ENCODE peak calls at places on chromosomes 5 and 9, in six cellular contexts. One of them, this sample, is unnamed.

GRCh38 chr5:157915638-157916037 is 56.7 kb upstream of the CLINT1 start:
- DNase-seq in PC-3: peak
- DNase-seq in CD4-positive, alpha-beta T cell: no peak
- DNase-seq in CD8-positive, alpha-beta T cell: no peak
- DNase-seq in H9: no peak
- DNase-seq in tibial artery: peak
- DNase-seq in this sample: no peak

GRCh38 chr5:84119252-84119651 is 265.4 kb downstream of the EDIL3 start:
- DNase-seq in CD4-positive, alpha-beta T cell: no peak
- DNase-seq in H9: no peak
- DNase-seq in tibial artery: no peak
- DNase-seq in PC-3: peak
- DNase-seq in CD8-positive, alpha-beta T cell: no peak
- DNase-seq in this sample: no peak

GRCh38 chr9:33264473-33265177 is at the start of the genes BAG1 and CHMP5:
- DNase-seq in CD4-positive, alpha-beta T cell: peak
- DNase-seq in CD8-positive, alpha-beta T cell: peak
- DNase-seq in PC-3: peak
- DNase-seq in tibial artery: peak
- DNase-seq in H9: peak
- DNase-seq in this sample: peak

GRCh38 chr9:133429641-133430161 is 7.5 kb downstream of the ADAMTS13 start:
- DNase-seq in tibial artery: no peak
- DNase-seq in CD4-positive, alpha-beta T cell: no peak
- DNase-seq in CD8-positive, alpha-beta T cell: no peak
- DNase-seq in H9: peak
- DNase-seq in PC-3: no peak
- DNase-seq in this sample: no peak

GRCh38 chr9:35646583-35647265 is 4.0 kb downstream of the SIT1 start:
- DNase-seq in tibial artery: peak
- DNase-seq in CD4-positive, alpha-beta T cell: peak
- DNase-seq in CD8-positive, alpha-beta T cell: peak
- DNase-seq in PC-3: peak
- DNase-seq in H9: peak
- DNase-seq in this sample: peak

GRCh38 chr5:124856726-124857125 is 110.3 kb upstream of the ZNF608 start:
- DNase-seq in PC-3: no peak
- DNase-seq in tibial artery: no peak
- DNase-seq in CD4-positive, alpha-beta T cell: no peak
- DNase-seq in H9: no peak
- DNase-seq in CD8-positive, alpha-beta T cell: no peak
- DNase-seq in this sample: no peak

GRCh38 chr5:131475416-131476045 is 159.5 kb downstream of the RAPGEF6 start:
- DNase-seq in tibial artery: no peak
- DNase-seq in CD8-positive, alpha-beta T cell: no peak
- DNase-seq in CD4-positive, alpha-beta T cell: no peak
- DNase-seq in PC-3: no peak
- DNase-seq in H9: no peak
- DNase-seq in this sample: no peak

GRCh38 chr5:174425271-174425963 is 299.0 kb upstream of the MSX2 start:
- DNase-seq in CD8-positive, alpha-beta T cell: no peak
- DNase-seq in tibial artery: no peak
- DNase-seq in H9: no peak
- DNase-seq in PC-3: no peak
- DNase-seq in CD4-positive, alpha-beta T cell: no peak
- DNase-seq in this sample: no peak

GRCh38 chr5:13478831-13479465 is 465.5 kb downstream of the DNAH5 start:
- DNase-seq in PC-3: peak
- DNase-seq in CD8-positive, alpha-beta T cell: no peak
- DNase-seq in tibial artery: no peak
- DNase-seq in H9: peak
- DNase-seq in CD4-positive, alpha-beta T cell: no peak
- DNase-seq in this sample: no peak

GRCh38 chr5:97979740-97980139 is 793.7 kb upstream of the RGMB start:
- DNase-seq in tibial artery: no peak
- DNase-seq in PC-3: no peak
- DNase-seq in H9: no peak
- DNase-seq in CD8-positive, alpha-beta T cell: no peak
- DNase-seq in CD4-positive, alpha-beta T cell: no peak
- DNase-seq in this sample: no peak

GRCh38 chr5:28165116-28165515 is 1126.7 kb upstream of the CDH9 start:
- DNase-seq in PC-3: peak
- DNase-seq in tibial artery: no peak
- DNase-seq in CD8-positive, alpha-beta T cell: no peak
- DNase-seq in H9: no peak
- DNase-seq in CD4-positive, alpha-beta T cell: no peak
- DNase-seq in this sample: no peak

GRCh38 chr9:684950-685340 is 156.6 kb upstream of the DMRT1 start:
- DNase-seq in tibial artery: no peak
- DNase-seq in PC-3: peak
- DNase-seq in CD8-positive, alpha-beta T cell: no peak
- DNase-seq in H9: no peak
- DNase-seq in CD4-positive, alpha-beta T cell: no peak
- DNase-seq in this sample: no peak

GRCh38 chr9:126788631-126789349 is 16.1 kb upstream of the ZBTB43 start:
- DNase-seq in PC-3: peak
- DNase-seq in H9: no peak
- DNase-seq in CD4-positive, alpha-beta T cell: no peak
- DNase-seq in tibial artery: no peak
- DNase-seq in CD8-positive, alpha-beta T cell: no peak
- DNase-seq in this sample: no peak

GRCh38 chr5:23314827-23315226 is 192.6 kb upstream of the PRDM9 start:
- DNase-seq in CD4-positive, alpha-beta T cell: no peak
- DNase-seq in CD8-positive, alpha-beta T cell: no peak
- DNase-seq in PC-3: peak
- DNase-seq in H9: no peak
- DNase-seq in tibial artery: no peak
- DNase-seq in this sample: no peak

GRCh38 chr5:170110403-170111087 is 4.8 kb downstream of the FOXI1 start:
- DNase-seq in CD8-positive, alpha-beta T cell: no peak
- DNase-seq in tibial artery: no peak
- DNase-seq in CD4-positive, alpha-beta T cell: no peak
- DNase-seq in H9: peak
- DNase-seq in PC-3: no peak
- DNase-seq in this sample: no peak

GRCh38 chr5:69035665-69036064 is 58.1 kb upstream of the SLC30A5 start:
- DNase-seq in tibial artery: no peak
- DNase-seq in H9: no peak
- DNase-seq in CD8-positive, alpha-beta T cell: no peak
- DNase-seq in CD4-positive, alpha-beta T cell: no peak
- DNase-seq in PC-3: no peak
- DNase-seq in this sample: no peak

GRCh38 chr5:142779163-142779562 is 9.0 kb downstream of the ARHGAP26 start:
- DNase-seq in tibial artery: no peak
- DNase-seq in H9: no peak
- DNase-seq in CD8-positive, alpha-beta T cell: no peak
- DNase-seq in PC-3: no peak
- DNase-seq in CD4-positive, alpha-beta T cell: no peak
- DNase-seq in this sample: no peak

GRCh38 chr9:114214181-114214580 is 58.8 kb downstream of the COL27A1 start:
- DNase-seq in CD8-positive, alpha-beta T cell: no peak
- DNase-seq in tibial artery: peak
- DNase-seq in PC-3: no peak
- DNase-seq in H9: no peak
- DNase-seq in CD4-positive, alpha-beta T cell: no peak
- DNase-seq in this sample: no peak

GRCh38 chr9:37371565-37372464 is 50.7 kb upstream of the GRHPR start:
- DNase-seq in CD4-positive, alpha-beta T cell: no peak
- DNase-seq in H9: no peak
- DNase-seq in CD8-positive, alpha-beta T cell: no peak
- DNase-seq in PC-3: no peak
- DNase-seq in tibial artery: no peak
- DNase-seq in this sample: no peak

GRCh38 chr9:23229764-23230434 is 596.1 kb downstream of the ELAVL2 start:
- DNase-seq in PC-3: no peak
- DNase-seq in CD4-positive, alpha-beta T cell: no peak
- DNase-seq in H9: peak
- DNase-seq in tibial artery: no peak
- DNase-seq in CD8-positive, alpha-beta T cell: no peak
- DNase-seq in this sample: no peak

GRCh38 chr5:93307557-93307956 is 273.5 kb downstream of the NR2F1-AS1 start:
- DNase-seq in CD4-positive, alpha-beta T cell: no peak
- DNase-seq in PC-3: peak
- DNase-seq in H9: no peak
- DNase-seq in CD8-positive, alpha-beta T cell: no peak
- DNase-seq in tibial artery: no peak
- DNase-seq in this sample: no peak

GRCh38 chr5:7592910-7593309 is 197.0 kb downstream of the ADCY2 start:
- DNase-seq in PC-3: peak
- DNase-seq in H9: no peak
- DNase-seq in CD4-positive, alpha-beta T cell: no peak
- DNase-seq in tibial artery: no peak
- DNase-seq in CD8-positive, alpha-beta T cell: no peak
- DNase-seq in this sample: no peak
- TF ChIP-seq CTCF in PC-3: peak
- TF ChIP-seq CTCF in H9: peak
- TF ChIP-seq CTCF in CD4-positive, alpha-beta T cell: no peak
- TF ChIP-seq CTCF in tibial artery: no peak
- TF ChIP-seq CTCF in CD8-positive, alpha-beta T cell: no peak
- TF ChIP-seq CTCF in this sample: no peak

GRCh38 chr9:93536167-93536566 is 40.2 kb upstream of the PHF2 start:
- DNase-seq in CD4-positive, alpha-beta T cell: no peak
- DNase-seq in CD8-positive, alpha-beta T cell: no peak
- DNase-seq in H9: no peak
- DNase-seq in tibial artery: no peak
- DNase-seq in PC-3: no peak
- DNase-seq in this sample: no peak

GRCh38 chr9:93532121-93532520 is 44.3 kb upstream of the PHF2 start:
- DNase-seq in PC-3: no peak
- DNase-seq in H9: no peak
- DNase-seq in CD4-positive, alpha-beta T cell: no peak
- DNase-seq in CD8-positive, alpha-beta T cell: no peak
- DNase-seq in tibial artery: no peak
- DNase-seq in this sample: no peak

GRCh38 chr9:93536874-93537273 is 39.5 kb upstream of the PHF2 start:
- DNase-seq in CD8-positive, alpha-beta T cell: no peak
- DNase-seq in CD4-positive, alpha-beta T cell: no peak
- DNase-seq in PC-3: no peak
- DNase-seq in tibial artery: no peak
- DNase-seq in H9: no peak
- DNase-seq in this sample: no peak

GRCh38 chr9:93533863-93534262 is 42.5 kb upstream of the PHF2 start:
- DNase-seq in tibial artery: no peak
- DNase-seq in CD4-positive, alpha-beta T cell: no peak
- DNase-seq in H9: peak
- DNase-seq in PC-3: no peak
- DNase-seq in CD8-positive, alpha-beta T cell: no peak
- DNase-seq in this sample: no peak

GRCh38 chr9:93531374-93531773 is 45.0 kb upstream of the PHF2 start:
- DNase-seq in tibial artery: no peak
- DNase-seq in CD8-positive, alpha-beta T cell: no peak
- DNase-seq in CD4-positive, alpha-beta T cell: no peak
- DNase-seq in PC-3: peak
- DNase-seq in H9: no peak
- DNase-seq in this sample: no peak
- TF ChIP-seq CTCF in tibial artery: peak
- TF ChIP-seq CTCF in CD8-positive, alpha-beta T cell: no peak
- TF ChIP-seq CTCF in CD4-positive, alpha-beta T cell: no peak
- TF ChIP-seq CTCF in PC-3: no peak
- TF ChIP-seq CTCF in H9: peak
- TF ChIP-seq CTCF in this sample: no peak

DNA sequence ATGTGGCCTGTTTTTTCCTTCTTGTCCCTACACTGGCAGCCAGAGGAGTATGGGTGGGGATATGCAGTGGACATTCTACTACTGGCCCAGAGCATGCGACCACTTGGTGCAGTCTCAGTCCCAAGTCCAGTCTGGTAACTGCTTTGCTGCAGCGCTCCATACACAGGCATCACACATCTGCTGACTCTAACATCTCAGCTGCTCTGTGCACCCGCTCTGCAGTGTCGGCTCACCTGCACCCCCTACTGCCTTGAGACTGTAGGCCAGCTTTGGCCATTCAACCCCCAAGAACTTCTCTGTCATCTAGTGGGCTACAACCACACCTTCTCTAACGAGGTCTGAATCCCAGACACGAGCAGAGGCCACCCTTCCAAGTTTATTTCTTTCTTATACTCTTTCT is 46.4 kb upstream of the SLCO6A1 start:
- DNase-seq in CD8-positive, alpha-beta T cell: no peak
- DNase-seq in PC-3: peak
- DNase-seq in tibial artery: no peak
- DNase-seq in H9: peak
- DNase-seq in CD4-positive, alpha-beta T cell: no peak
- DNase-seq in this sample: no peak
- TF ChIP-seq CTCF in CD8-positive, alpha-beta T cell: no peak
- TF ChIP-seq CTCF in PC-3: peak
- TF ChIP-seq CTCF in tibial artery: no peak
- TF ChIP-seq CTCF in H9: peak
- TF ChIP-seq CTCF in CD4-positive, alpha-beta T cell: no peak
- TF ChIP-seq CTCF in this sample: no peak

GRCh38 chr5:135391123-135391868 is 7.7 kb downstream of the MACROH2A1 start:
- DNase-seq in H9: no peak
- DNase-seq in CD8-positive, alpha-beta T cell: no peak
- DNase-seq in tibial artery: no peak
- DNase-seq in PC-3: no peak
- DNase-seq in CD4-positive, alpha-beta T cell: no peak
- DNase-seq in this sample: no peak
- TF ChIP-seq CTCF in H9: no peak
- TF ChIP-seq CTCF in CD8-positive, alpha-beta T cell: no peak
- TF ChIP-seq CTCF in tibial artery: no peak
- TF ChIP-seq CTCF in PC-3: no peak
- TF ChIP-seq CTCF in CD4-positive, alpha-beta T cell: no peak
- TF ChIP-seq CTCF in this sample: no peak

DNA sequence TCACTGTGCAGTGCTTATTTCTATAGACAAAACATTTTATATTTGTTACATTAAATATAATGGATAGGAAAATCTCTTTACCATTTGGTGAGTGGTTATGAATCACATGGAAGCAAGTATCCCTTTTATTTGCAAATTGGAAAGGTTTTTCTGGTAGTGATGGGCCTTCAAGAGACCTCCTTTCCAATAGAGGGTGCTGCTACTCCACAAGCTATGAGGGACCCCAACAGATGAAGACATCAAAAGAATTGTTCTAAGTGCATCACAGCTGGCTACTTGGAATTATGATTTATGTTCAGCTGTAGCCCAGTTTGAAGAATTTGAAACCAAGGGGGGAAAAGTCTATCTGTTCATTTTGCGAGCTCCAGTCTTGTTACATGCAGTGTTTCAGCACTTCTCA is 493.7 kb upstream of the SGCD start:
- DNase-seq in CD8-positive, alpha-beta T cell: no peak
- DNase-seq in tibial artery: no peak
- DNase-seq in H9: no peak
- DNase-seq in CD4-positive, alpha-beta T cell: no peak
- DNase-seq in PC-3: no peak
- DNase-seq in this sample: no peak
- TF ChIP-seq CTCF in CD8-positive, alpha-beta T cell: no peak
- TF ChIP-seq CTCF in tibial artery: no peak
- TF ChIP-seq CTCF in H9: peak
- TF ChIP-seq CTCF in CD4-positive, alpha-beta T cell: no peak
- TF ChIP-seq CTCF in PC-3: no peak
- TF ChIP-seq CTCF in this sample: no peak

GRCh38 chr9:135982499-135983264 is 21.5 kb upstream of the UBAC1 start:
- DNase-seq in CD8-positive, alpha-beta T cell: no peak
- DNase-seq in H9: no peak
- DNase-seq in tibial artery: no peak
- DNase-seq in PC-3: no peak
- DNase-seq in CD4-positive, alpha-beta T cell: no peak
- DNase-seq in this sample: no peak
- TF ChIP-seq CTCF in CD8-positive, alpha-beta T cell: no peak
- TF ChIP-seq CTCF in H9: no peak
- TF ChIP-seq CTCF in tibial artery: no peak
- TF ChIP-seq CTCF in PC-3: no peak
- TF ChIP-seq CTCF in CD4-positive, alpha-beta T cell: no peak
- TF ChIP-seq CTCF in this sample: no peak

GRCh38 chr5:32916648-32917047 is 205.5 kb downstream of the NPR3 start:
- DNase-seq in CD4-positive, alpha-beta T cell: no peak
- DNase-seq in CD8-positive, alpha-beta T cell: no peak
- DNase-seq in tibial artery: peak
- DNase-seq in PC-3: peak
- DNase-seq in H9: peak
- DNase-seq in this sample: no peak
- TF ChIP-seq CTCF in CD4-positive, alpha-beta T cell: no peak
- TF ChIP-seq CTCF in CD8-positive, alpha-beta T cell: no peak
- TF ChIP-seq CTCF in tibial artery: peak
- TF ChIP-seq CTCF in PC-3: peak
- TF ChIP-seq CTCF in H9: peak
- TF ChIP-seq CTCF in this sample: peak

This sample was measured in natural killer cell.